ENCODE peak calls at places on chromosome X, in five cellular contexts. K is SK-N-MC, V is mammary epithelial cell, D is OCI-LY7, C is PC-9. F is an unnamed sample.

GRCh38 chrX:40663880-40664630 is 16.7 kb upstream of the CXorf38 start:
- DNase-seq in C (no peak), V (no peak), K (no peak), D (no peak), F (no peak)

GRCh38 chrX:83508526-83509245 is 596 bp downstream of the POU3F4 start:
- DNase-seq in C (no peak), K (no peak), V (no peak), D (no peak), F (no peak)

GRCh38 chrX:71661919-71662318 is 5.4 kb upstream of the LOC101059915 start:
- DNase-seq in V (no peak), C (no peak), D (no peak), K (no peak), F (no peak)

GRCh38 chrX:134600714-134601113 is 57.6 kb downstream of the PLAC1 start:
- DNase-seq in V (peak), C (peak), K (no peak), D (no peak), F (no peak)

GRCh38 chrX:11528623-11529022 is 137.1 kb downstream of the ARHGAP6 start:
- DNase-seq in C (no peak), D (no peak), K (no peak), V (no peak), F (no peak)

GRCh38 chrX:151920101-151920500 is 7.4 kb downstream of the MAGEA4 start:
- DNase-seq in K (no peak), C (no peak), D (no peak), V (no peak), F (no peak)

GRCh38 chrX:2696698-2697215 is 5.7 kb downstream of the CD99 start:
- DNase-seq in K (no peak), V (peak), D (peak), C (peak), F (peak)

GRCh38 chrX:68751372-68751771 is 77.4 kb upstream of the EFNB1 start:
- DNase-seq in V (no peak), C (no peak), K (no peak), D (no peak), F (no peak)

GRCh38 chrX:50812995-50813842 is 775 bp downstream of the SHROOM4 start:
- DNase-seq in V (peak), K (no peak), C (no peak), D (no peak), F (no peak)

GRCh38 chrX:46959985-46960700 is 47.9 kb downstream of the JADE3 start:
- DNase-seq in K (no peak), V (no peak), D (no peak), C (no peak), F (no peak)

GRCh38 chrX:124378643-124379042 is 32.3 kb downstream of the SH2D1A start:
- DNase-seq in K (peak), D (no peak), V (no peak), C (no peak), F (no peak)

GRCh38 chrX:113586281-113586898 is 745.8 kb upstream of the AMOT start:
- DNase-seq in K (no peak), C (no peak), V (no peak), D (no peak), F (no peak)

GRCh38 chrX:42106556-42106955 is 183.2 kb upstream of the CASK start:
- DNase-seq in K (no peak), C (no peak), V (no peak), D (no peak), F (no peak)

GRCh38 chrX:39261446-39262147 is 460.3 kb downstream of the MID1IP1 start:
- DNase-seq in V (peak), K (no peak), D (peak), C (no peak), F (no peak)

GRCh38 chrX:37487271-37487670 is 84.2 kb upstream of the LANCL3 start:
- DNase-seq in D (no peak), K (no peak), C (no peak), V (no peak), F (no peak)

GRCh38 chrX:115562492-115562872 is 1.5 kb downstream of the PLS3 start:
- DNase-seq in C (peak), K (no peak), V (peak), D (no peak), F (no peak)

DNA sequence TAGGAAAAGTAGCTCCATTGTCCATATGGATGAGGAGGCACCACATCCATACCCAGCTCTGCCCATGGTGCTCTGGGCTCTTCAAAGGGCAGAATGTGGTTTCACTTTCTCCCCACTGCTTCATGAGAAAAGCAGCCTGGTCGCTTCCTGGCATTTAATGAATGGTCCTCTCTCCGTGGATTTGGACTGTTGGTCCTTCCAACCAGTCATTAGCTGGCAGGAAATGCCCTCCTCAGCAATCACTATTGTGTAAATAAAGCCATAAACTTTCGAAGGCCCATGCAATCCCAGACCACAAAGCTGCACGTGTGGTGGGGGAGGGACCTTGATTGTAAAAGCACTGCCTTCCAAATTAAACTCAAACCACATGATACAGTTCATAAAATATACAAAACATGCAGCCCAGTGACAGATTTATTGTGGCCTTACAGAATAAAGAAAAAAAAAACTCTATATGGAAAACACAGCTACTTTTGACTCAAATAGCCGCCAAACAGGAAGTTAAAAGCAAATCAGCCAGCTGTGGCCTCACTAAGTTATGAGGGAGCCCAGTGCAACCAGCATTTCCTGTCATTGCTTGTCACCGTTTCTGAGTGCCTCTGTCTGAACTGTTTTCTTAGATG is 8.1 kb downstream of the MBNL3 start:
- DNase-seq in D (peak), K (peak), C (peak), V (peak), F (peak)
- H3K4me3 ChIP-seq in D (peak), K (peak), C (no peak), V (peak), F (peak)

GRCh38 chrX:1536712-1537030 is 314 bp downstream of the P2RY8 start:
- DNase-seq in D (no peak), C (no peak), K (no peak), V (no peak), F (no peak)
- H3K4me3 ChIP-seq in D (peak), C (no peak), K (no peak), V (no peak), F (no peak)

DNA sequence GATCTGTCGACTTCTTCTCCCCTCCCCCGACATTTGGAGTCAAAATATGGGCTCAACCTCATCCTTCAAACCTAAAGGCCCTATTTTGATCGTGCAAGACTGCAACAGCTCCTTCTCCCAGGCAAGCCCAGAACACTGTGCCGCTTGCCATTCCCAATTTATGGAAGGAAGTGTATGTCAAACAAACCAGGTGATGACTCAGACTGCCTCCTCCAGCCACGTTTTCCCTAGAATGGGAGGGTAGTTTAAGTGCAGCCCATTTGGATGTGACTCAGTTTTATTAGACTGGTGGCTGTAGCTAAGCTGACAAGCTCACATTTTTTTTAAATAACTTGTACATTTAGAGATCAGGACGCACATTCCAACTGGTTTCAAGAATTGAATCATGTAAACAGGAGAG is 570.4 kb upstream of the DIPK2B start:
- DNase-seq in K (no peak), D (no peak), C (peak), V (peak), F (peak)
- H3K4me3 ChIP-seq in K (peak), D (no peak), C (peak), V (peak), F (no peak)

DNA sequence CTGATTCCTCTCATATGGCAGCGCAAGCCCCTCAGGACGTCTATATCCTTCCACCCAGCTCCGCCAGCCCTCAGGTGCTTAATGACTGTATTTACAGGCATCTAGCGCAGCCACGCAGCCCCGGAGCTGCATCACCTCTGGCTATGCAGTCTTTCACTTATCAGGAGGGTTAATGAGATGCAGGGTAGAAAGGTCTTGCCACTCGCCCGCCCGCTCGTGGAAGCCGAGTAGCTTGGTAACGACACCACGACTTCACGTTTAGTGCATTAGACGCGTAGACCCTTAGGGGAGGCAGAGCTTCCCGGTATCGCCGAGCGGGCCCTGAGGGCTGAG is 1.5 kb upstream of the SLC16A2 start:
- DNase-seq in V (peak), K (no peak), C (peak), D (no peak), F (no peak)
- H3K4me3 ChIP-seq in V (peak), K (peak), C (peak), D (no peak), F (peak)

GRCh38 chrX:63664083-63664482 is 120.9 kb downstream of the ARHGEF9 start:
- DNase-seq in K (no peak), V (no peak), C (no peak), D (no peak), F (no peak)
- H3K4me3 ChIP-seq in K (no peak), V (no peak), C (no peak), D (no peak), F (no peak)

DNA sequence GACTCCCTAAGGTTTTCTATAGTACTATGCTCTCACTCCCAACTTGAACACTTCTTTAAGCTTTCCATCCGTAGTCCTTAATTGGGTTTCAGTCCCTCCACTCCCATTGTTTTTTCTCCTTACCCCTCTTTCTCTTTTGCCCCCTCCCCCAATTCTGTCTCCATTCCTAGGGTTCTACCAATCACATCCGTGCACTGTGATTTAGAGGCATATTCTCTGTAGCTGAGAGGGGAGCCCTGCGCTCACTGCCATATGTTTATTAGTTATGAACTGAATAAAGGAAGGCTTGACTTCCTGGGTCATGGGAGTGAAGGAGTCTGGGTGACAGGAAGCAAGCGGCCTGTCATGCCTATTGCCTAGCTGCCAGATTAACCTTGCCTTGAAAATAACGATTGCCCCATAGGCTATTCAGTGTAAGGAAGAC is 470 bp downstream of the MCTS1 start:
- DNase-seq in C (peak), D (peak), V (peak), K (no peak), F (no peak)
- H3K4me3 ChIP-seq in C (peak), D (peak), V (peak), K (peak), F (peak)

GRCh38 chrX:56728752-56729151 is 291 bp upstream of the NBDY start:
- DNase-seq in C (no peak), V (peak), D (peak), K (no peak), F (no peak)
- H3K4me3 ChIP-seq in C (peak), V (peak), D (peak), K (peak), F (peak)

F was measured in LNCaP clone FGC.